ENCODE peak calls at places on chromosomes 6 and 20, in six cellular contexts. Y, R, Z, L, B and O are unnamed samples.

GRCh38 chr20:8124639-8125038 is 7.4 kb upstream of the PLCB1 start:
- DNase-seq in Y (no peak), R (peak; percentile 43), Z (no peak), L (no peak), B (no peak), O (no peak)

GRCh38 chr6:60867548-60867947 is 1418.5 kb downstream of the KHDRBS2 start:
- DNase-seq in Y (no peak), R (no peak), Z (no peak), L (no peak), B (no peak), O (no peak)

GRCh38 chr6:20280288-20280621 is 68.0 kb upstream of the MBOAT1 start:
- DNase-seq in Y (no peak), R (no peak), Z (no peak), L (no peak), B (no peak), O (no peak)

GRCh38 chr6:154868143-154868594 is 126.9 kb upstream of the TIAM2 start:
- DNase-seq in Y (peak; percentile 75), R (peak; percentile 79), Z (no peak), L (peak; percentile 22), B (no peak), O (peak; percentile 66)

GRCh38 chr6:106939848-106940247 is 34.7 kb downstream of the CD24 start:
- DNase-seq in Y (no peak), R (no peak), Z (no peak), L (no peak), B (no peak), O (no peak)

GRCh38 chr6:152301806-152302568 is 335.2 kb downstream of the SYNE1 start:
- DNase-seq in Y (peak; percentile 86), R (peak; percentile 90), Z (peak; percentile 81), L (peak; percentile 84), B (peak; percentile 57), O (peak; percentile 88)

GRCh38 chr6:166318227-166318626 is 10.0 kb upstream of the PRR18 start:
- DNase-seq in Y (no peak), R (no peak), Z (no peak), L (no peak), B (no peak), O (no peak)

GRCh38 chr6:87922947-87923330 is 124.7 kb upstream of the SPACA1 start:
- DNase-seq in Y (no peak), R (no peak), Z (no peak), L (no peak), B (no peak), O (no peak)

GRCh38 chr6:114747995-114748625 is 405.3 kb upstream of the HS3ST5 start:
- DNase-seq in Y (peak; percentile 68), R (peak; percentile 76), Z (peak; percentile 67), L (peak; percentile 62), B (peak; percentile 2), O (peak; percentile 63)

GRCh38 chr6:44229376-44230033 is 6.1 kb downstream of the SLC29A1 start:
- DNase-seq in Y (no peak), R (no peak), Z (peak; percentile 87), L (no peak), B (no peak), O (no peak)

GRCh38 chr20:41428285-41428684 is 61.7 kb upstream of the EMILIN3 start:
- DNase-seq in Y (peak; percentile 66), R (peak; percentile 87), Z (no peak), L (no peak), B (no peak), O (peak; percentile 56)

GRCh38 chr6:38625191-38625590 is 14.5 kb downstream of the BTBD9 start:
- DNase-seq in Y (no peak), R (no peak), Z (no peak), L (no peak), B (no peak), O (no peak)

GRCh38 chr6:5173862-5174643 is 86.7 kb downstream of the LYRM4 start:
- DNase-seq in Y (no peak), R (peak; percentile 15), Z (no peak), L (no peak), B (no peak), O (no peak)

GRCh38 chr20:37615507-37616425 is 78.1 kb upstream of the CTNNBL1 start:
- DNase-seq in Y (peak; percentile 6), R (peak; percentile 46), Z (peak; percentile 59), L (peak; percentile 55), B (peak; percentile 4), O (peak; percentile 54)

GRCh38 chr6:82045965-82046756 is 201.4 kb downstream of the IBTK start:
- DNase-seq in Y (peak; percentile 98), R (peak; percentile 94), Z (no peak), L (no peak), B (peak; percentile 36), O (no peak)

GRCh38 chr6:11754625-11755289 is 23.8 kb downstream of the ADTRP start:
- DNase-seq in Y (peak; percentile 88), R (peak; percentile 80), Z (no peak), L (no peak), B (no peak), O (no peak)

GRCh38 chr20:51946581-51946980 is 144.3 kb upstream of the SALL4 start:
- DNase-seq in Y (peak; percentile 12), R (peak; percentile 25), Z (no peak), L (no peak), B (no peak), O (peak; percentile 40)

GRCh38 chr6:72348926-72349325 is 272.9 kb upstream of the KCNQ5 start:
- DNase-seq in Y (peak; percentile 68), R (peak; percentile 64), Z (no peak), L (no peak), B (no peak), O (no peak)

GRCh38 chr6:45507156-45507555 is 129.4 kb upstream of the SUPT3H start:
- DNase-seq in Y (no peak), R (no peak), Z (no peak), L (no peak), B (no peak), O (peak; percentile 30)

GRCh38 chr6:74410630-74411029 is 714.6 kb downstream of the CD109 start:
- DNase-seq in Y (peak; percentile 7), R (no peak), Z (no peak), L (no peak), B (peak; percentile 28), O (no peak)

GRCh38 chr6:74404366-74404765 is 708.4 kb downstream of the CD109 start:
- DNase-seq in Y (peak; percentile 21), R (peak; percentile 30), Z (no peak), L (no peak), B (peak; percentile 11), O (no peak)

GRCh38 chr6:74408844-74409243 is 712.8 kb downstream of the CD109 start:
- DNase-seq in Y (peak; percentile 21), R (no peak), Z (no peak), L (no peak), B (no peak), O (no peak)

GRCh38 chr6:74415056-74415455 is 719.1 kb downstream of the CD109 start:
- DNase-seq in Y (peak; percentile 37), R (peak; percentile 11), Z (no peak), L (no peak), B (no peak), O (no peak)

DNA sequence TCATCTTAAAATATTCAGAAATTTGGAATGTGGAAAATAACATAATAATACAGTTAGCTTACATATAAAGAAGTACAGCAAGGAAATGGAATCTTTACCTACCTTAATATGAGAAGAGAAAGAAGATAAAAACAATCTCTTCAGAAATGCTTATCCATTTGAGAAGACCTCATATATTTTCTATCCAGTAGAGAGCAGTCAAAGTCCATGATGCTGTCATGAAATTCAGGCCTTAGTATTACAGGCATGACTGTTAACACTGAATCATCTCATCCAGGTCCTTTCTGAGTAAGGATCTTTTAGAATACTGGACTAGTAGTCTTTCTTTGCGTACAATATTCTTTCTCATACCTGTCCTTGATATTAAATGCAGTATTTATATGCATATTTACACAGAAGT is 713.4 kb downstream of the CD109 start:
- DNase-seq in Y (peak; percentile 85), R (peak; percentile 90), Z (no peak), L (no peak), B (peak; percentile 49), O (peak; percentile 62)
- TF ChIP-seq CTCF in Y (peak; percentile 69), R (peak; percentile 44), Z (peak; percentile 41), L (peak; percentile 70), B (peak; percentile 51), O (peak; percentile 70)

GRCh38 chr20:18613553-18613952 is 25.7 kb downstream of the DTD1 start:
- DNase-seq in Y (peak; percentile 57), R (peak; percentile 43), Z (no peak), L (no peak), B (no peak), O (peak; percentile 12)
- TF ChIP-seq CTCF in Y (no peak), R (no peak), Z (no peak), L (no peak), B (no peak), O (no peak)

GRCh38 chr20:19407731-19408130 is 195.3 kb downstream of the SLC24A3 start:
- DNase-seq in Y (no peak), R (no peak), Z (no peak), L (no peak), B (no peak), O (no peak)

GRCh38 chr20:19403549-19403948 is 191.1 kb downstream of the SLC24A3 start:
- DNase-seq in Y (no peak), R (no peak), Z (no peak), L (no peak), B (no peak), O (no peak)

GRCh38 chr20:19406371-19406770 is 193.9 kb downstream of the SLC24A3 start:
- DNase-seq in Y (no peak), R (peak; percentile 14), Z (no peak), L (no peak), B (no peak), O (no peak)

GRCh38 chr20:19405958-19406357 is 193.5 kb downstream of the SLC24A3 start:
- DNase-seq in Y (no peak), R (no peak), Z (no peak), L (no peak), B (no peak), O (no peak)

GRCh38 chr20:19404836-19405235 is 192.4 kb downstream of the SLC24A3 start:
- DNase-seq in Y (no peak), R (peak; percentile 38), Z (no peak), L (no peak), B (no peak), O (no peak)
- TF ChIP-seq CTCF in Y (no peak), R (no peak), Z (no peak), L (no peak), B (no peak), O (no peak)

GRCh38 chr6:56992053-56992452 is 37.1 kb downstream of the BEND6 start:
- DNase-seq in Y (no peak), R (no peak), Z (no peak), L (no peak), B (no peak), O (no peak)

GRCh38 chr6:56999049-56999448 is 44.1 kb downstream of the BEND6 start:
- DNase-seq in Y (no peak), R (no peak), Z (no peak), L (no peak), B (no peak), O (no peak)

GRCh38 chr6:56992703-56993102 is 37.8 kb downstream of the BEND6 start:
- DNase-seq in Y (peak; percentile 15), R (peak; percentile 20), Z (no peak), L (no peak), B (no peak), O (no peak)

GRCh38 chr6:56996401-56996800 is 41.5 kb downstream of the BEND6 start:
- DNase-seq in Y (no peak), R (no peak), Z (no peak), L (no peak), B (no peak), O (no peak)

DNA sequence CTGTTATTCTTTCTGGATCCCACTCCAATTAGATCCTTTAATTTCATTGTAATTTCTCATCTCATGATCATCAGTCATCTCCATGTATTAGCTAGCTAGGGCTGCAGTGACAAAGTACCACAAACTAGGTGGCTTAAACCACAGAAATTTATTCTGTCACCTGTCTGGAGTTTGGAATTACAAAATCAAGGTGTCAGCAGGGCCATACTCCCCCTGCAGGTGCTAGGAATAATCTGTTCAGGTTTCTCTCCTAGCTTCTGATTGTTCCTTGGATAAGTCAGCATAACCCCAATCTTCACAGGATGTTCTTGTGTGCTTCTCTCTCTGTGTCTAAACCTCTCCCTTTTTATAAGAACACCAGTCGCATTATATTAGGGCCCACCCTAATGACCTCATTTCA is 40.4 kb downstream of the BEND6 start:
- DNase-seq in Y (no peak), R (no peak), Z (no peak), L (no peak), B (no peak), O (peak; percentile 29)
- TF ChIP-seq CTCF in Y (no peak), R (no peak), Z (no peak), L (no peak), B (no peak), O (no peak)